ENCODE peak calls at places on chromosome 11, in six cellular contexts. One of them, this sample, is unnamed.

GRCh38 chr11:17572791-17573460 is 25.9 kb downstream of the OTOG start:
- DNase-seq in thoracic aorta: no peak
- DNase-seq in fibroblast of lung: no peak
- DNase-seq in progenitor cell of endocrine pancreas: no peak
- DNase-seq in cardiac fibroblast: no peak
- DNase-seq in upper lobe of left lung: peak
- DNase-seq in this sample: no peak

GRCh38 chr11:46900091-46900746 is 18.1 kb downstream of the LRP4 start:
- DNase-seq in thoracic aorta: no peak
- DNase-seq in fibroblast of lung: no peak
- DNase-seq in progenitor cell of endocrine pancreas: no peak
- DNase-seq in cardiac fibroblast: no peak
- DNase-seq in upper lobe of left lung: no peak
- DNase-seq in this sample: no peak

GRCh38 chr11:61195710-61196109 is 7.6 kb upstream of the PGA3 start:
- DNase-seq in thoracic aorta: no peak
- DNase-seq in fibroblast of lung: no peak
- DNase-seq in progenitor cell of endocrine pancreas: no peak
- DNase-seq in cardiac fibroblast: no peak
- DNase-seq in upper lobe of left lung: no peak
- DNase-seq in this sample: no peak

GRCh38 chr11:114179234-114179941 is 116.8 kb upstream of the NNMT start:
- DNase-seq in thoracic aorta: peak
- DNase-seq in fibroblast of lung: peak
- DNase-seq in progenitor cell of endocrine pancreas: no peak
- DNase-seq in cardiac fibroblast: peak
- DNase-seq in upper lobe of left lung: peak
- DNase-seq in this sample: no peak

GRCh38 chr11:37450613-37451012 is 852.6 kb upstream of the RAG2 start:
- DNase-seq in thoracic aorta: no peak
- DNase-seq in fibroblast of lung: peak
- DNase-seq in progenitor cell of endocrine pancreas: no peak
- DNase-seq in cardiac fibroblast: peak
- DNase-seq in upper lobe of left lung: no peak
- DNase-seq in this sample: no peak

GRCh38 chr11:91800208-91800914 is 424.3 kb upstream of the FAT3 start:
- DNase-seq in thoracic aorta: no peak
- DNase-seq in fibroblast of lung: no peak
- DNase-seq in progenitor cell of endocrine pancreas: no peak
- DNase-seq in cardiac fibroblast: no peak
- DNase-seq in upper lobe of left lung: no peak
- DNase-seq in this sample: no peak

GRCh38 chr11:134228625-134229024 is 4.2 kb downstream of the VPS26B start:
- DNase-seq in thoracic aorta: no peak
- DNase-seq in fibroblast of lung: no peak
- DNase-seq in progenitor cell of endocrine pancreas: no peak
- DNase-seq in cardiac fibroblast: no peak
- DNase-seq in upper lobe of left lung: no peak
- DNase-seq in this sample: no peak

GRCh38 chr11:111537336-111537860 is 3.1 kb upstream of the LAYN start:
- DNase-seq in thoracic aorta: no peak
- DNase-seq in fibroblast of lung: no peak
- DNase-seq in progenitor cell of endocrine pancreas: no peak
- DNase-seq in cardiac fibroblast: no peak
- DNase-seq in upper lobe of left lung: no peak
- DNase-seq in this sample: no peak

GRCh38 chr11:36195496-36196346 is 93.5 kb downstream of the COMMD9 start:
- DNase-seq in thoracic aorta: no peak
- DNase-seq in fibroblast of lung: peak
- DNase-seq in progenitor cell of endocrine pancreas: no peak
- DNase-seq in cardiac fibroblast: peak
- DNase-seq in upper lobe of left lung: no peak
- DNase-seq in this sample: no peak

GRCh38 chr11:123558536-123559315 is 95.7 kb downstream of the SCN3B start:
- DNase-seq in thoracic aorta: no peak
- DNase-seq in fibroblast of lung: no peak
- DNase-seq in progenitor cell of endocrine pancreas: no peak
- DNase-seq in cardiac fibroblast: no peak
- DNase-seq in upper lobe of left lung: no peak
- DNase-seq in this sample: no peak

GRCh38 chr11:4495487-4495886 is 13.0 kb downstream of the OR52K1 start:
- DNase-seq in thoracic aorta: no peak
- DNase-seq in fibroblast of lung: peak
- DNase-seq in progenitor cell of endocrine pancreas: no peak
- DNase-seq in cardiac fibroblast: peak
- DNase-seq in upper lobe of left lung: no peak
- DNase-seq in this sample: no peak

GRCh38 chr11:17596711-17597110 is 49.7 kb downstream of the OTOG start:
- DNase-seq in thoracic aorta: no peak
- DNase-seq in fibroblast of lung: no peak
- DNase-seq in progenitor cell of endocrine pancreas: no peak
- DNase-seq in cardiac fibroblast: no peak
- DNase-seq in upper lobe of left lung: peak
- DNase-seq in this sample: no peak

DNA sequence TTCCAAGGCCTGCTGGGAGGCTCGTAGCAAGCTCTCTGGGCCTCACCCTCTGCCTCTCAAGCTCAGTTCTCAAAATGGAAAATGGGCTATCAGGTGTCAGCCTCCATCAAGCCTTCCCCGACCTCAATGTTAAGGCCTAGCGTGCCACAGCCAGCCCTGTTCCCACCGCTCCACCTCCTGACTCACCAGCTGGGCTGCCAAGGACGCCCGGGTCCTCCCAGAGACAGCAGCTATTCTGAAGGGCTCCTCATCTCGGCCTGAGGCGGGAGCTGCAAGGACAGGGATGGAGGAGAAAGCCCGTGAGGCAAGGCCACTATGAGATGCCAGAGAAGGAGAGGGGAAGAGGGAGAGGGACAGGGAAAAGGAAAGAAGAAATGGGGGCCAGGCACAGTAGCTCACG is 19.9 kb downstream of the ARAP1 start:
- DNase-seq in thoracic aorta: no peak
- DNase-seq in fibroblast of lung: no peak
- DNase-seq in progenitor cell of endocrine pancreas: no peak
- DNase-seq in cardiac fibroblast: no peak
- DNase-seq in upper lobe of left lung: no peak
- DNase-seq in this sample: no peak
- TF ChIP-seq CTCF in thoracic aorta: no peak
- TF ChIP-seq CTCF in fibroblast of lung: no peak
- TF ChIP-seq CTCF in progenitor cell of endocrine pancreas: no peak
- TF ChIP-seq CTCF in cardiac fibroblast: no peak
- TF ChIP-seq CTCF in upper lobe of left lung: no peak
- TF ChIP-seq CTCF in this sample: no peak

DNA sequence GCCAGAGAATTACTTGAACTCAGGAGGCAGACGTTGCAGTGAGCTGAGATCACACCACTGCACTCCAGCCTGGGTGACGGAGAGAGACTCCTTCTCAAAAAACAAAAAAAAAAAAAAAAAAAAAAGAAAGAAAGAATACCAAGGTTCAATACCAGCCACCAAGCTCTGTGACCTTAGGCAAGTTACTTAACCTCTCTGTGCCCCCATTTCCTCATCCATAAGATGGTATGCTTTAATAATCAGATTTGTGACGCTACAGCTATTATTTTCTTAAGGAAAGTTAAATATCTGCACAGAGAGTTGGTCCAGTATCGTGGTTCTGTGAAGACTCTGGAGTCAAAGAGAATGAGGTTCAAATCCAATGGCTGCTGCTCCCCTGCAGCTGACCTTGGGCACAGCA is 57.3 kb upstream of the FADD start:
- DNase-seq in thoracic aorta: no peak
- DNase-seq in fibroblast of lung: no peak
- DNase-seq in progenitor cell of endocrine pancreas: no peak
- DNase-seq in cardiac fibroblast: no peak
- DNase-seq in upper lobe of left lung: no peak
- DNase-seq in this sample: no peak
- TF ChIP-seq CTCF in thoracic aorta: no peak
- TF ChIP-seq CTCF in fibroblast of lung: no peak
- TF ChIP-seq CTCF in progenitor cell of endocrine pancreas: no peak
- TF ChIP-seq CTCF in cardiac fibroblast: no peak
- TF ChIP-seq CTCF in upper lobe of left lung: no peak
- TF ChIP-seq CTCF in this sample: no peak

GRCh38 chr11:6438979-6439571 is 1.7 kb downstream of the HPX start:
- DNase-seq in thoracic aorta: no peak
- DNase-seq in fibroblast of lung: peak
- DNase-seq in progenitor cell of endocrine pancreas: peak
- DNase-seq in cardiac fibroblast: peak
- DNase-seq in upper lobe of left lung: peak
- DNase-seq in this sample: no peak
- TF ChIP-seq CTCF in thoracic aorta: peak
- TF ChIP-seq CTCF in fibroblast of lung: peak
- TF ChIP-seq CTCF in progenitor cell of endocrine pancreas: peak
- TF ChIP-seq CTCF in cardiac fibroblast: peak
- TF ChIP-seq CTCF in upper lobe of left lung: peak
- TF ChIP-seq CTCF in this sample: no peak

DNA sequence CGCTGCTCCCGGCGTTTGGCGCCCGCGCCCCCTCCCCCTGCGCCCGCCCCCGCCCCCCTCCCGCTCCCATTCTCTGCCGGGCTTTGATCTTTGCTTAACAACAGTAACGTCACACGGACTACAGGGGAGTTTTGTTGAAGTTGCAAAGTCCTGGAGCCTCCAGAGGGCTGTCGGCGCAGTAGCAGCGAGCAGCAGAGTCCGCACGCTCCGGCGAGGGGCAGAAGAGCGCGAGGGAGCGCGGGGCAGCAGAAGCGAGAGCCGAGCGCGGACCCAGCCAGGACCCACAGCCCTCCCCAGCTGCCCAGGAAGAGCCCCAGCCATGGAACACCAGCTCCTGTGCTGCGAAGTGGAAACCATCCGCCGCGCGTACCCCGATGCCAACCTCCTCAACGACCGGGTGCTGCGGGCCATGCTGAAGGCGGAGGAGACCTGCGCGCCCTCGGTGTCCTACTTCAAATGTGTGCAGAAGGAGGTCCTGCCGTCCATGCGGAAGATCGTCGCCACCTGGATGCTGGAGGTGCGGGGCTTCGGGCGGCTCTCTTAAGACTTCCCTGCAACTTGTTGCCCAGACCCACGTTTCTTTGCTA is at the start of gene CCND1:
- DNase-seq in thoracic aorta: peak
- DNase-seq in fibroblast of lung: peak
- DNase-seq in progenitor cell of endocrine pancreas: peak
- DNase-seq in cardiac fibroblast: peak
- DNase-seq in upper lobe of left lung: peak
- DNase-seq in this sample: no peak
- TF ChIP-seq CTCF in thoracic aorta: peak
- TF ChIP-seq CTCF in fibroblast of lung: peak
- TF ChIP-seq CTCF in progenitor cell of endocrine pancreas: peak
- TF ChIP-seq CTCF in cardiac fibroblast: peak
- TF ChIP-seq CTCF in upper lobe of left lung: no peak
- TF ChIP-seq CTCF in this sample: no peak

GRCh38 chr11:62269654-62270278 is at the start of gene SCGB2A2:
- DNase-seq in thoracic aorta: no peak
- DNase-seq in fibroblast of lung: no peak
- DNase-seq in progenitor cell of endocrine pancreas: no peak
- DNase-seq in cardiac fibroblast: no peak
- DNase-seq in upper lobe of left lung: no peak
- DNase-seq in this sample: no peak
- TF ChIP-seq CTCF in thoracic aorta: no peak
- TF ChIP-seq CTCF in fibroblast of lung: no peak
- TF ChIP-seq CTCF in progenitor cell of endocrine pancreas: peak
- TF ChIP-seq CTCF in cardiac fibroblast: peak
- TF ChIP-seq CTCF in upper lobe of left lung: peak
- TF ChIP-seq CTCF in this sample: no peak

DNA sequence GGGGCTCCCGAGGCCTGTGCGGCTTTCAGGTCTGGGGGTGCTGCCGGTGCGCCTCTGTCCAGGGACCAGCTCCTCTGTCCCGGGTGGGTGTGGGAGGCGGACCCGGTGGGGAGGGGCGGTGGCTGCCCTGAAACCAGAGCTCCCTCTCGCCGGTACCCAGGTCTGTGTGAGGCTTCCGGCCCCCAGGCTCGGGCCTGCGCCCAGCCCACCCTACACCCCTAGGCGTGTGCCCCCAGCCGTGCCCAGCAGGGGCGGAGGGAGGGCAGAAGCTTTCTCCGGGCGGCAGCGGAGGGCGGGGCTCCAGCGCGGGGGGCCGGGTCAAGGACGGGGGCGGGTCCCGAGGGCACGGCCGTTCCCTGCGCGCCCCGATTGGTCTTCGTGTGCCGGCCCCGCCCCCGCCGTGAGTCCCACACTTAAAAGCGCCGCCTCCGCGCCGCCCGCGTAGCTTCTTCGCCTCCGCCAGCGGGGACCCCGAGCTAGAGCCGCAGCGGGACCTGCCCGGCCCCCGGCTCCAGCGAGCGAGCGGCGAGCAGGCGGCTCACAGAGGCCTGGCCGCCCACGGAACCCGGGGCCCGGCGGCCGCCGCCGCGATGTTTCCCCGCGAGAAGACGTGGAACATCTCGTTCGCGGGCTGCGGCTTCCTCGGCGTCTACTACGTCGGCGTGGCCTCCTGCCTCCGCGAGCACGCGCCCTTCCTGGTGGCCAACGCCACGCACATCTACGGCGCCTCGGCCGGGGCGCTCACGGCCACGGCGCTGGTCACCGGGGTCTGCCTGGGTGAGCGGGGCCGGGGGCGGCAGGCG is 616 bp downstream of the PNPLA2 start:
- DNase-seq in thoracic aorta: peak
- DNase-seq in fibroblast of lung: peak
- DNase-seq in progenitor cell of endocrine pancreas: peak
- DNase-seq in cardiac fibroblast: peak
- DNase-seq in upper lobe of left lung: peak
- DNase-seq in this sample: peak
- TF ChIP-seq CTCF in thoracic aorta: peak
- TF ChIP-seq CTCF in fibroblast of lung: no peak
- TF ChIP-seq CTCF in progenitor cell of endocrine pancreas: peak
- TF ChIP-seq CTCF in cardiac fibroblast: peak
- TF ChIP-seq CTCF in upper lobe of left lung: peak
- TF ChIP-seq CTCF in this sample: no peak